ENCODE peak calls at places on chromosomes 6 and 20, in four cellular contexts. J is fibroblast of lung, B is uterus, K is ovary. T is an unnamed sample.

GRCh38 chr6:39327516-39327915 is 5.0 kb upstream of the KCNK16 start:
- DNase-seq in J (no peak), B (no peak), K (no peak), T (no peak)

GRCh38 chr6:21187485-21187884 is 406.1 kb upstream of the SOX4 start:
- DNase-seq in J (no peak), B (no peak), K (no peak), T (no peak)

GRCh38 chr20:63668351-63668750 is 10.2 kb downstream of the RTEL1 start:
- DNase-seq in J (no peak), B (no peak), K (no peak), T (no peak)

GRCh38 chr6:157951828-157952227 is 29.8 kb upstream of the SYNJ2 start:
- DNase-seq in J (no peak), B (no peak), K (no peak), T (no peak)

GRCh38 chr20:7665311-7665863 is 274.9 kb downstream of the HAO1 start:
- DNase-seq in J (no peak), B (no peak), K (no peak), T (no peak)

GRCh38 chr6:111992851-111993250 is 61.1 kb upstream of the CCN6 start:
- DNase-seq in J (no peak), B (no peak), K (no peak), T (no peak)

GRCh38 chr6:170125447-170126300 is 165.2 kb downstream of the DLL1 start:
- DNase-seq in J (no peak), B (no peak), K (no peak), T (no peak)

GRCh38 chr20:32231847-32232246 is 24.2 kb downstream of the POFUT1 start:
- DNase-seq in J (no peak), B (no peak), K (no peak), T (no peak)

GRCh38 chr6:35240838-35241801 is 18.4 kb upstream of the ZNF76 start:
- DNase-seq in J (peak; percentile 44), B (peak; percentile 56), K (peak; percentile 57), T (peak; percentile 79)

GRCh38 chr6:35737413-35738211 is 780 bp downstream of the ARMC12 start:
- DNase-seq in J (peak; percentile 94), B (peak; percentile 45), K (no peak), T (no peak)

GRCh38 chr6:100663219-100663863 is 198.6 kb upstream of the SIM1 start:
- DNase-seq in J (peak; percentile 77), B (no peak), K (no peak), T (no peak)

DNA sequence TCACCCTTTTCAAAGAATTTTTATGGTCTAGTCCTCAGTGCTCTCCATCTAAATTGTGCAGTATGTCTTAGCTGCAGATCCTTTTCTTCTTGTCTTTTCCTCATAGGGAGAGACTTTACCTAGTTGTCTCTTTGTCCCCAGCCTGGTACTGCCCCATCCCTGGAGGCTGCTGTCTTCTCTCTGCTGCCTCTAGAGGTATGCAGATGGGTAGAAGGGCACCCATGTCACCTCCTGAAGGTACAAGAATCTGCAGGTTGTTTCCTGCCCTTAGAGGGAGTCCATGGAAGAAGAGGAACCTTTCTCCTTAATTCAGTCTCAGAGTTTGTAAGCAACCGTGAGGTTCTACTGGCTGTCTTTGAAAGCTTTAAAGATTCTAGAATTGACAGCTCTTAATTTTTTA is 39.1 kb downstream of the MCM8 start:
- DNase-seq in J (no peak), B (no peak), K (no peak), T (no peak)
- TF ChIP-seq CTCF in J (no peak), B (no peak), K (no peak), T (no peak)

GRCh38 chr6:87487555-87487954 is 14.8 kb downstream of the SLC35A1 start:
- DNase-seq in J (peak; percentile 2), B (no peak), K (no peak), T (no peak)

GRCh38 chr6:87481936-87482335 is 9.2 kb downstream of the SLC35A1 start:
- DNase-seq in J (peak; percentile 14), B (no peak), K (no peak), T (no peak)

GRCh38 chr6:87484491-87484890 is 11.7 kb downstream of the SLC35A1 start:
- DNase-seq in J (no peak), B (no peak), K (no peak), T (no peak)

GRCh38 chr6:87482382-87482781 is 9.6 kb downstream of the SLC35A1 start:
- DNase-seq in J (no peak), B (no peak), K (no peak), T (no peak)

GRCh38 chr6:87483929-87484328 is 11.2 kb downstream of the SLC35A1 start:
- DNase-seq in J (peak; percentile 15), B (no peak), K (no peak), T (peak; percentile 41)
- TF ChIP-seq CTCF in J (no peak), B (no peak), K (no peak), T (peak; percentile 52)

DNA sequence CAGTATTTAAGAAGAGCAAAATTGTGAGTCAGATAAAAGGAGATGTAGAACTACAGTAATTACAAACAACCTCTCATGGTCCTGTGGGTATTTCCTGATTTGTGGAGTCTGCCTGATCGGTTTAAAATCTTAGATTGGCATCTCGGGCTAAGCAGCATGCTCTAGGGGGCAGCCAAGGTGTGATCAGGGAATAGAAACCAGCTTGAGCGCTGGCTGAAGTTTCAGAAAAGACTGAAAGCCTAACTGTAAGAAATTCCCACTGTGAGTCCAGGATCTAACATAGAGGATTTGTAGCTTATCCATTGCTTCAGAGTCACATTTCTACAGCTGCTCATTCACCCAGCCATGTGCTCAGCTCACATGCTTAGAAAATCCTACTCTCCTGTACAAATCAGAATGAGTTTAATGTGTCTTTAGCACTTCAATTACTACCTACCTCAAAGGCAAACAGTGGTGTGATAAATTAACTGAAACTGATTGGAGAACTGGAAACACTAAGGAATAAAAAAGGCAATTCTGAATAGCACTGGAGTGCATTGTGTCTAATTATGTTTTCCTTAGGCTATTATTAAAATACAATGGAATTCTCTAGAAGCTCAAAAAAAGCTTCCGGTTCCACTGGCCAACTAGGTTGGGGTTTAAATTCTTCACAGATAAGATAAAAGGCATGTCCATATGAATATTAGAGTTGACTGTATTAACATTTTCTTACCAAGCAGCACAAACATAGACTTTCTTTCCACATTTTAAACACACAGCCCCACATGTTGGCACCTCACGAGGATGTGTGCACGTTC is 73.8 kb upstream of the MPC1 start:
- DNase-seq in J (peak; percentile 8), B (peak; percentile 18), K (no peak), T (no peak)
- TF ChIP-seq CTCF in J (peak; percentile 26), B (peak; percentile 27), K (no peak), T (peak; percentile 30)

GRCh38 chr6:28980137-28980796 is 24.8 kb downstream of the ZNF311 start:
- DNase-seq in J (no peak), B (no peak), K (no peak), T (no peak)

GRCh38 chr6:28980797-28981390 is 24.2 kb downstream of the ZNF311 start:
- DNase-seq in J (peak; percentile 78), B (peak; percentile 74), K (peak; percentile 62), T (peak; percentile 68)

GRCh38 chr6:28981833-28982475 is 23.2 kb downstream of the ZNF311 start:
- DNase-seq in J (peak; percentile 95), B (peak; percentile 90), K (peak; percentile 70), T (peak; percentile 74)

GRCh38 chr6:28982476-28983266 is 22.4 kb downstream of the ZNF311 start:
- DNase-seq in J (peak; percentile 72), B (peak; percentile 43), K (peak; percentile 27), T (no peak)

DNA sequence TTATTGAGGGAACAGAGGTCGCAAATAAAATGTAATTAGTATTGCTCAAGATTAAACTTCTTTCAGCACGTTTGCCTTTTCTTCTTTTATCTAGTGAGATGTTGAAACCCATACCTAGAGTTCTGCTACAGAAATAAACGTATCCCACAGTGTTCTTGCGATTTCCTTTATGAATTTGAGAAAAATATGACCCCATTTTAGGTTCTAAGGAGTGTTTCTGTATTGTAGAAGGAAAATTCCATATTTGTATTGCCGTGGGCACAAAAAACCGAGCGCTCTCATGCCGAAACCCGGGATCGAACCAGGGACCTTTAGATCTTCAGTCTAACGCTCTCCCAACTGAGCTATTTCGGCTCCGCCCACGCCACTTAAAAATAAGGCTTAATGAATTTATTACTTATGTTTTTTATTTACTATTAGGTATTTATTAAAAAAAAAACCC is 23.7 kb downstream of the ZNF311 start:
- DNase-seq in J (peak; percentile 80), B (peak; percentile 77), K (peak; percentile 56), T (peak; percentile 81)
- TF ChIP-seq CTCF in J (no peak), B (no peak), K (no peak), T (peak; percentile 38)

DNA sequence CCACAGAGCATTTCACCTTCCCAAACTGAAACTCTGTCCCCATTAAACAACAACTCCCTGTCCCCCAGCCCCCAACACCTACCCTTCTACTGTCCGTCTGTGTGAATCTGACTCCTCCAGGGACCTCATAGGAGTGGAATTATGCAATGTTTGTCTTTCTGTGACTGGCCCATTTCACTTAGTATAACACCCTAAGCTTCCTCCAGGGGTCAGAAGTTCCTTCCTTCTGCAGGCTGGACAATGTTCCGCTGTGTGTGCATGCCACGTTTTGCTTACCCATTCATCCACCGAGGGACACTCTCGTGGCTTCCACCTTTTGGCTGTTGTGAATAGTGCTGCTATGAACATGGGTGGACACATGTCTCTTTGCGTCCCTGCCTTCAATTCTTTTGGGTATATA is 37.6 kb upstream of the MPC1 start:
- DNase-seq in J (peak; percentile 44), B (no peak), K (no peak), T (no peak)
- TF ChIP-seq CTCF in J (peak; percentile 15), B (no peak), K (no peak), T (peak; percentile 31)

GRCh38 chr6:108260126-108260808 is 573 bp downstream of the SNX3 start:
- DNase-seq in J (peak; percentile 54), B (no peak), K (no peak), T (no peak)

GRCh38 chr6:108263371-108263770 is 2.5 kb upstream of the SNX3 start:
- DNase-seq in J (no peak), B (no peak), K (no peak), T (no peak)

DNA sequence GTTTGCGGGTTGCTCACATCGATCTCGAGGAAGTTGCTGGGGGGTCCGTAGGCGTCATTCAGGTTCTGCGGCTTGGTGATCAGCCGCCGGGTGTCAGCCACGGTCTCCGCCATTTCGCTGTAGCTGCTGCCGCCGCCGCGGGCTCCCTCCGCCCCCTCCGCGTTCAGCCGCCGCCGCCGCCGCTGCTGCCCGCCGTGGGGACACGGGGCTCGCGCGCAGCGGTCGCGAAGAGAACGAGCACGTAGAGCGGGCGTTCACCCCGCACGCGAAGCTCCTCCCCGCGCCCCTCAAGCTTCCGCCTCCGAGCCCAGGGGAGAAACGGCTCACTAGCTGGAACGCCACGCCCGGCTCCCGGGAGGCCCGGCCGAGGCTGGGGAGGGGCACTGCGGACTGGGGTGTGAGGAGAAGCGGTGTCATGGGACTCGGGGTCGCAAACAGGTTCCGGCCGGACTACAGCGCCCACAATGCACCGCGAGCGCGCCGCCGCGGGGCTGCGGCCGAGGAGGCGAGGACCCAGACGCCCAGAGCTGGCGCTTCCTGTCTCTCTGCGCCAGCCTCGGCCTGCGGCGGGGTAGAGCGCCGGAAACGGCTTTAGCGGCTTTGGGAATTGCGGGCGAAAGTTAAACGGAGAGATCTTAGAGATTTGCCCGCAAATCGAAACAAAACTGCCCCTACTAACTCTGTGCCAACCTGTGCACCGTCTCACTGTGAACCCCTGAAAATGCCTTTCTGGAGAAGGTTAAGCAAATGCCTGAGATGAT is at the start of gene SNX3:
- DNase-seq in J (peak; percentile 97), B (peak; percentile 94), K (peak; percentile 94), T (peak; percentile 89)
- TF ChIP-seq CTCF in J (no peak), B (no peak), K (no peak), T (no peak)

T was measured in neural crest cell.